ENCODE peak calls at places on chromosomes 2 and 18, in nine cellular contexts. R, P, I, Y, T, X, Z, W and E are unnamed samples.

GRCh38 chr2:101745711-101746694 is 48.5 kb downstream of the MAP4K4 start:
- DNase-seq in R (no peak), P (peak; percentile 87), I (no peak), Y (no peak), T (no peak), X (no peak), Z (no peak), W (no peak), E (peak; percentile 27)

GRCh38 chr2:208939852-208940251 is 484.0 kb upstream of the MAP2 start:
- DNase-seq in R (no peak), P (no peak), I (no peak), Y (no peak), T (no peak), X (no peak), Z (no peak), W (no peak), E (no peak)

GRCh38 chr2:194698012-194698411 is 959.0 kb upstream of the SLC39A10 start:
- DNase-seq in R (no peak), P (no peak), I (no peak), Y (no peak), T (no peak), X (no peak), Z (no peak), W (no peak), E (no peak)

GRCh38 chr2:136765736-136766323 is 485 bp downstream of the THSD7B start:
- DNase-seq in R (peak; percentile 8), P (no peak), I (no peak), Y (no peak), T (no peak), X (no peak), Z (no peak), W (no peak), E (no peak)

GRCh38 chr2:132776271-132776670 is 106.3 kb upstream of the LYPD1 start:
- DNase-seq in R (no peak), P (no peak), I (no peak), Y (no peak), T (no peak), X (no peak), Z (no peak), W (no peak), E (no peak)

GRCh38 chr2:120447122-120447785 is 101.3 kb downstream of the INHBB start:
- DNase-seq in R (no peak), P (no peak), I (no peak), Y (no peak), T (no peak), X (no peak), Z (no peak), W (no peak), E (no peak)

GRCh38 chr2:236663671-236664101 is 94.1 kb downstream of the ACKR3 start:
- DNase-seq in R (no peak), P (peak; percentile 41), I (peak; percentile 65), Y (no peak), T (peak; percentile 31), X (no peak), Z (no peak), W (no peak), E (no peak)

GRCh38 chr18:30889582-30890301 is 152.8 kb downstream of the DSC3 start:
- DNase-seq in R (no peak), P (no peak), I (no peak), Y (peak; percentile 27), T (no peak), X (no peak), Z (no peak), W (no peak), E (no peak)

GRCh38 chr2:197434541-197435513 is at the start of gene SF3B1:
- DNase-seq in R (peak; percentile 79), P (peak; percentile 98), I (peak; percentile 99), Y (peak; percentile 98), T (peak; percentile 96), X (peak; percentile 98), Z (peak; percentile 99), W (peak; percentile 97), E (peak; percentile 89)

GRCh38 chr2:117982376-117983033 is 31.4 kb downstream of the CCDC93 start:
- DNase-seq in R (no peak), P (no peak), I (no peak), Y (no peak), T (no peak), X (no peak), Z (no peak), W (no peak), E (no peak)

GRCh38 chr2:234411793-234412192 is 85.1 kb downstream of the ARL4C start:
- DNase-seq in R (no peak), P (no peak), I (no peak), Y (no peak), T (no peak), X (no peak), Z (no peak), W (no peak), E (no peak)

GRCh38 chr2:232239956-232240681 is 138.4 kb upstream of the ALPP start:
- DNase-seq in R (no peak), P (peak; percentile 27), I (no peak), Y (no peak), T (no peak), X (no peak), Z (no peak), W (no peak), E (no peak)

GRCh38 chr2:151922845-151923666 is 94.8 kb upstream of the ARL5A start:
- DNase-seq in R (no peak), P (no peak), I (peak; percentile 89), Y (peak; percentile 16), T (peak; percentile 61), X (peak; percentile 64), Z (no peak), W (peak; percentile 31), E (no peak)

DNA sequence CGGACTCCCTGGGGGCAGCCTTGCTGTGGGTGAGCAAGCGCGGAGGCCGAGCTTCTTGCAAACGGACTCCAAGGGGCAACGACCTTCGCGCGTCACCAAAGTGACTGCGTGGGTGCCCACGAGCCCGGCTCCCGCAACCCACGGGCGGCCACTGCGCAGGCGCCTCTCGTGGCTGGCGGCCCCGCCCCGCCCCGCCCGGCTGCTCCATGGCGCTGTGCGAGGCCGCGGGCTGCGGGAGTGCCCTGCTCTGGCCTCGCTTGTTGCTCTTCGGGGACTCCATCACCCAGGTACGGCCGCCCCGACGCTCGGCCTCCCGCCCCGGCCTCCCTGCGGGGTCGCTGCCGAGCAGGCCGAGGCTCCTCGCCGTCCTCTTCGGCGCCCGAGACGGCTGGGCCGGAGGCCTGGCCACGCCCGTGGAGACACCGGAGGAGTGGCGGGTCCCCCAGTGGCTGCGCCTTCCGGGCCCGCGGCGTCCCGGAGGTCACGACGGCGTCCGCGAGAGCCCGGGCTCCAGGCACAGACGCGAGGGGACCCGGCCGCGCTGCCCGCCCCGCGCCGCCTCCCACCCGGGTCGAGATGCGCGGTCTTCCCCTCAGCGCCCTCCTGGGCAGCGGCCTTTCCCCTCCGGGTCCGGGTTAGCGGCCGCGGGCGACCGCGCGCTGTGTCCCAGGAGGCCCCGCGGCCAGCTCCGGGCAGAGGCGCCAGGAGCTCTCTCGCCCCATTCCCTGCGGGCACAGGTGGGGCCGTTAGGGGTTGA is at the start of gene IAH1:
- DNase-seq in R (peak; percentile 64), P (no peak), I (peak; percentile 81), Y (peak; percentile 65), T (peak; percentile 22), X (peak; percentile 63), Z (peak; percentile 80), W (peak; percentile 48), E (peak; percentile 70)
- TF ChIP-seq POLR2A in R (no peak), P (peak; percentile 15), I (peak; percentile 65), Y (peak; percentile 83), T (peak; percentile 59), X (no peak), Z (peak; percentile 78), W (no peak), E (peak; percentile 81)

DNA sequence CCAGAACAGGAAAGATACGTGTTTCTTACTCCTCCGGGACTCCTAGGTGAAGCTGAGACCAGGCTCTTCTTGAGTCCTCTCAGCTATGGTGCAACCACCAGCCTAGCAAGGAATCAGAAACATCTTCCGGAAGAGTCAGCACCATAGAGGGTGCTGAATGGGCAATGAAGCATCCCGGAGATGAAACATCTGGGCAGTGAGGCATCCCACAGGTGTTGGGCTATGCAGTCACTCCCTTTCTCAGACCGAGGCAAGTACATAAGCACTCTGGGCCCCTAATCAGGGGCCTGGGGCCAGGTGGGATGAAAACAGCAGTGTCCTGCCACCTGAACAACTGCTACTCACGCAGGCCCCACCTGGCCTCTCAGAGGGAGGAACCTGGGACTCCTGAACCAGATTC is 1.4 kb upstream of the CAPN10 start:
- DNase-seq in R (no peak), P (no peak), I (no peak), Y (no peak), T (no peak), X (no peak), Z (peak; percentile 35), W (no peak), E (no peak)
- TF ChIP-seq POLR2A in R (peak; percentile 10), P (no peak), I (no peak), Y (no peak), T (no peak), X (no peak), Z (no peak), W (no peak), E (no peak)

GRCh38 chr2:80303825-80304521 is 579 bp downstream of the LRRTM1 start:
- DNase-seq in R (no peak), P (no peak), I (no peak), Y (no peak), T (no peak), X (no peak), Z (no peak), W (no peak), E (no peak)
- TF ChIP-seq POLR2A in R (no peak), P (no peak), I (no peak), Y (no peak), T (no peak), X (no peak), Z (no peak), W (no peak), E (no peak)

DNA sequence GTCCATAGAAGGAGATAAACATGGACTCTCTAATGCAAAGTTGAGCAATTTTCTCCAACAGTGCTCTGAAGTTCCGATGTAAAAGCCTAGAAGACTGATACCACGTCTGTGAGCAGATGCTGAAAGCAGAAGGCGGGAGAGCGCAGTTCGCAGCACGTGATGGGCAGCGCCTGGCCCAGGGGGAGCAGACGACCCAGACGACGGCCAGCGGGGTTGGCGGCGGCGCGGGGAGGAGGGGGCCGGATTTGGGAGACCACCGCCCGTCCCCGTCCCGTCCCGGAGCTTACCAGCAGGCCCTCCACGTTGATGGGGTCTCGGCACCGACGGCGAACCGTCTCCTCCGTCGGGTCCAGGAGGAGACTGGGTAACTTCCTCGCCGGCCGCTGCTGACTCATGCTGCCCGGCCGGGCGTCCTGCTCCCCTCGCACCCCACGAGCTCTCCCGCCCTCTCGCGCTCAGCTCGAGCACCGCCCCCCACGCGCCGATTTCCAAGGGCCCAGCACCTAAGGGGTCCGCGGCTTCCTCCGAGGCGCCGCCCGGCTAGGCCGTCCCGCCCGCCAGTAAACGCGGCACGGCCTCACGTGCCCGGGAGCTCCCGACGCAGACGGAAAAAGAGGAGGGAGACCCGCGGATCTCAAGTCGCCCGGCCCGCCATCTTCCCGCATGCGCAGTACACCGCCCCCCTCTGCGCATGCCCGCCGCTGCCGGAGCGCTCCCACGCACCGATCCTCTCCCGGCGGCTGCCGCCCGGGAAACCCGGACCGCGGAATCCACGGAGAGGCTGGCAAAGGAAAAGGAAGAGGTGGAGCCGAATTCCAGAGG is at the start of gene E2F6:
- DNase-seq in R (peak; percentile 78), P (peak; percentile 90), I (peak; percentile 95), Y (peak; percentile 97), T (peak; percentile 84), X (peak; percentile 93), Z (peak; percentile 96), W (peak; percentile 92), E (peak; percentile 88)
- TF ChIP-seq POLR2A in R (no peak), P (peak; percentile 68), I (peak; percentile 72), Y (peak; percentile 72), T (peak; percentile 93), X (peak; percentile 35), Z (peak; percentile 92), W (peak; percentile 66), E (peak; percentile 60)

GRCh38 chr2:68252407-68253210 is at the start of gene PPP3R1:
- DNase-seq in R (peak; percentile 69), P (peak; percentile 96), I (peak; percentile 97), Y (peak; percentile 97), T (peak; percentile 93), X (peak; percentile 96), Z (peak; percentile 97), W (peak; percentile 94), E (peak; percentile 80)
- TF ChIP-seq POLR2A in R (peak; percentile 95), P (peak; percentile 91), I (peak; percentile 80), Y (peak; percentile 98), T (peak; percentile 94), X (peak; percentile 95), Z (peak; percentile 78), W (peak; percentile 81), E (peak; percentile 97)